ENCODE peak calls at places on chromosome 18, in six cellular contexts. I is neural crest cell; J is stimulated activated CD4-positive, alpha-beta T cell treated with anti-CD3 and anti-CD28 coated beads, Interleukin-4, amount 100 ng/mL, for 24 hours; K is cardiac fibroblast; D is esophagus squamous epithelium; A is activated gamma-delta T cell treated with Interleukin-2 at 50 U/mL for 16 hours. C is an unnamed sample.

GRCh38 chr18:2912357-2913299 is 65.8 kb downstream of the EMILIN2 start:
- DNase-seq in D (no peak), J (no peak), K (no peak), I (no peak), A (no peak), C (no peak)

GRCh38 chr18:36411745-36412168 is 114.2 kb downstream of the FHOD3 start:
- DNase-seq in K (peak; percentile 37), I (no peak), D (no peak), A (no peak), J (no peak), C (no peak)

GRCh38 chr18:70981400-70982140 is 692.7 kb downstream of the SOCS6 start:
- DNase-seq in A (no peak), K (no peak), I (no peak), D (no peak), J (no peak), C (no peak)

GRCh38 chr18:36132756-36133155 is 3.1 kb downstream of the ELP2 start:
- DNase-seq in A (no peak), K (no peak), I (no peak), J (no peak), D (no peak), C (no peak)

GRCh38 chr18:25349131-25349925 is 2.6 kb downstream of the ZNF521 start:
- DNase-seq in K (peak; percentile 54), D (no peak), I (peak; percentile 57), J (no peak), A (no peak), C (no peak)

GRCh38 chr18:23094411-23095165 is 40.7 kb upstream of the CABLES1 start:
- DNase-seq in I (peak; percentile 8), A (no peak), D (no peak), K (no peak), J (no peak), C (no peak)

GRCh38 chr18:36856815-36857214 is 27.9 kb downstream of the KIAA1328 start:
- DNase-seq in J (no peak), A (no peak), K (no peak), I (no peak), D (no peak), C (no peak)

GRCh38 chr18:37457337-37457736 is 108.3 kb downstream of the CELF4 start:
- DNase-seq in D (no peak), I (no peak), A (no peak), J (no peak), K (no peak), C (no peak)

GRCh38 chr18:70228546-70228945 is 23.1 kb upstream of the RTTN start:
- DNase-seq in K (no peak), J (no peak), I (no peak), A (no peak), D (no peak), C (no peak)

GRCh38 chr18:63905361-63905760 is 2.4 kb upstream of the SERPINB10 start:
- DNase-seq in I (no peak), K (no peak), A (no peak), D (no peak), J (no peak), C (no peak)

GRCh38 chr18:42814618-42815017 is 300.9 kb downstream of the RIT2 start:
- DNase-seq in A (no peak), J (no peak), I (no peak), D (no peak), K (no peak), C (no peak)

GRCh38 chr18:48589797-48590519 is 51.1 kb downstream of the CTIF start:
- DNase-seq in I (no peak), J (no peak), A (no peak), K (peak; percentile 13), D (no peak), C (no peak)

GRCh38 chr18:62999921-63000320 is 284.6 kb downstream of the PHLPP1 start:
- DNase-seq in J (no peak), A (no peak), D (no peak), I (no peak), K (no peak), C (no peak)

GRCh38 chr18:45958730-45959129 is 8.4 kb downstream of the EPG5 start:
- DNase-seq in I (no peak), D (no peak), K (no peak), J (no peak), A (no peak), C (no peak)

C was measured in body of pancreas.